ENCODE peak calls at places on chromosomes 7 and 10, in seven cellular contexts. W, X, Y, J, F, T and B are unnamed samples.

GRCh38 chr10:101018600-101019439 is 12.1 kb downstream of the PDZD7 start:
- DNase-seq in X (peak; percentile 94), T (peak; percentile 92), Y (peak; percentile 91), W (peak; percentile 86), F (peak; percentile 58), J (no peak), B (peak; percentile 58)

GRCh38 chr10:72375585-72375984 is 20.9 kb upstream of the DNAJB12 start:
- DNase-seq in Y (peak; percentile 33), X (no peak), W (no peak), T (peak; percentile 70), F (no peak), J (no peak), B (no peak)

GRCh38 chr7:37390149-37390548 is 58.5 kb downstream of the ELMO1 start:
- DNase-seq in T (no peak), W (peak; percentile 76), X (no peak), F (no peak), Y (no peak), J (no peak), B (no peak)

GRCh38 chr10:107083388-107084009 is 81.0 kb downstream of the SORCS1 start:
- DNase-seq in F (no peak), J (no peak), Y (no peak), X (no peak), T (no peak), W (no peak), B (no peak)

GRCh38 chr7:30225863-30226361 is 58.5 kb upstream of the ZNRF2 start:
- DNase-seq in W (peak; percentile 79), T (peak; percentile 67), X (peak; percentile 60), J (no peak), Y (peak; percentile 88), F (peak; percentile 53), B (peak; percentile 99)

GRCh38 chr7:16918288-16918895 is 36.6 kb upstream of the AGR3 start:
- DNase-seq in J (peak; percentile 18), F (no peak), T (no peak), X (peak; percentile 65), W (no peak), Y (no peak), B (peak; percentile 45)

GRCh38 chr7:28855538-28856217 is 102.5 kb downstream of the TRIL start:
- DNase-seq in J (peak; percentile 87), W (no peak), X (peak; percentile 64), F (no peak), T (no peak), Y (no peak), B (peak; percentile 5)

GRCh38 chr7:2087744-2088143 is 145.0 kb downstream of the MAD1L1 start:
- DNase-seq in Y (no peak), T (no peak), J (no peak), W (no peak), X (no peak), F (no peak), B (no peak)

GRCh38 chr10:60230892-60231291 is 158.8 kb downstream of the ANK3 start:
- DNase-seq in J (no peak), T (no peak), F (no peak), X (no peak), W (no peak), Y (no peak), B (no peak)

GRCh38 chr7:44772440-44772839 is 23.8 kb downstream of the ZMIZ2 start:
- DNase-seq in Y (no peak), J (no peak), F (no peak), T (no peak), X (no peak), W (no peak), B (no peak)

GRCh38 chr7:115117748-115118147 is 195.9 kb downstream of the MDFIC start:
- DNase-seq in T (no peak), X (no peak), J (no peak), Y (no peak), F (no peak), W (no peak), B (no peak)

GRCh38 chr7:67823345-67823744 is 826.7 kb downstream of the TYW1 start:
- DNase-seq in W (no peak), T (no peak), J (no peak), X (peak; percentile 53), F (no peak), Y (no peak), B (no peak)

GRCh38 chr10:59709472-59710125 is at the start of gene SLC16A9:
- DNase-seq in Y (peak; percentile 90), J (no peak), X (peak; percentile 82), W (peak; percentile 84), T (peak; percentile 64), F (peak; percentile 72), B (peak; percentile 21)

GRCh38 chr7:146654048-146654447 is 537.4 kb downstream of the CNTNAP2 start:
- DNase-seq in W (no peak), Y (no peak), J (no peak), X (no peak), T (no peak), F (no peak), B (no peak)

GRCh38 chr7:24419070-24419469 is 135.1 kb downstream of the NPY start:
- DNase-seq in J (no peak), F (no peak), Y (no peak), W (no peak), T (no peak), X (no peak), B (no peak)

GRCh38 chr10:71285180-71285545 is 33.9 kb upstream of the SLC29A3 start:
- DNase-seq in Y (no peak), W (no peak), J (no peak), X (peak; percentile 81), T (peak; percentile 75), F (no peak), B (peak; percentile 55)

GRCh38 chr10:101467286-101467770 is 113.4 kb downstream of the BTRC start:
- DNase-seq in T (no peak), Y (no peak), F (peak; percentile 21), J (peak; percentile 34), X (peak; percentile 79), W (no peak), B (peak; percentile 4)

GRCh38 chr7:98307971-98308466 is 26.5 kb downstream of the BRI3 start:
- DNase-seq in T (no peak), J (no peak), Y (no peak), X (no peak), W (peak; percentile 36), F (no peak), B (no peak)

GRCh38 chr7:65307651-65308299 is 65.9 kb upstream of the ZNF92 start:
- DNase-seq in F (peak; percentile 20), J (peak; percentile 37), W (no peak), Y (no peak), T (peak; percentile 56), X (peak; percentile 78), B (no peak)

GRCh38 chr10:103661198-103661950 is 167.9 kb downstream of the NEURL1 start:
- DNase-seq in J (peak; percentile 88), Y (peak; percentile 94), T (no peak), F (peak; percentile 97), W (peak; percentile 87), X (peak; percentile 83), B (peak; percentile 44)

GRCh38 chr10:13589316-13589715 is 2.6 kb downstream of the PRPF18 start:
- DNase-seq in F (no peak), Y (no peak), W (no peak), X (no peak), J (no peak), T (no peak), B (no peak)

GRCh38 chr7:2248984-2249694 is 7.1 kb downstream of the NUDT1 start:
- DNase-seq in J (peak; percentile 89), T (no peak), W (peak; percentile 83), F (peak; percentile 33), Y (peak; percentile 90), X (peak; percentile 41), B (peak; percentile 88)

GRCh38 chr10:48251525-48252353 is 22.8 kb downstream of the FRMPD2 start:
- DNase-seq in X (no peak), T (no peak), J (no peak), Y (peak; percentile 91), F (no peak), W (no peak), B (peak; percentile 62)

GRCh38 chr10:34539533-34540315 is 275.4 kb downstream of the PARD3 start:
- DNase-seq in T (no peak), W (no peak), Y (no peak), J (no peak), X (peak; percentile 39), F (no peak), B (no peak)

GRCh38 chr7:150403376-150404171 is 24.4 kb downstream of the ZNF775 start:
- DNase-seq in W (peak; percentile 76), X (peak; percentile 6), F (no peak), J (no peak), Y (peak; percentile 59), T (no peak), B (no peak)

GRCh38 chr10:12704488-12704887 is 297.0 kb downstream of the CCDC3 start:
- DNase-seq in T (no peak), J (no peak), W (no peak), Y (no peak), X (no peak), F (no peak), B (peak; percentile 79)

GRCh38 chr10:77417359-77417758 is 220.2 kb downstream of the KCNMA1 start:
- DNase-seq in F (no peak), J (no peak), W (no peak), T (no peak), Y (no peak), X (no peak), B (no peak)

DNA sequence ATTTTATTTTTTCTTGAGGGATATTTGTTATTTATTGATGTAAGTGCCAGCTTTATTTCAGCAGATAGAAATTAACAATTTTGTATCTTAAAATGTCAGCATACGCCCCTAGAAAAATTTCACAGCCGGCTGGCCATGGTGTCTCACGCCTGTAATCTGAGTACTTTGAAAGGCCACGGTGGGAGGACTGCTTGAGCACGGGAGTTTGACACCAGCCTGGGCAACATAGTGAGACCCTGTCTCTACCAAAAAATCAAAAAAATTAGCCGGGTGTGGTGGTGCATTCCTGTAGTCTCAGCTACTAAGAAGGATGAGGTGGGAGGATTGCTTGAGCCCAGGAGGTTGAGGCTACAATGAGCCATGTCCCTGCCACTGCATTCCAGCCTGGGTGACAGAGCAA is 14.1 kb downstream of the GTF2I start:
- DNase-seq in F (no peak), Y (no peak), T (no peak), W (no peak), J (no peak), X (no peak), B (no peak)
- H3K27ac ChIP-seq in F (no peak overlapping the region), Y (no peak overlapping the region), T (no peak overlapping the region), W (peak overlapping the region; percentile 40), J (no peak overlapping the region), X (no peak overlapping the region), B (no peak overlapping the region)

GRCh38 chr10:82150123-82150900 is 275.3 kb downstream of the NRG3 start:
- DNase-seq in T (no peak), W (no peak), F (no peak), X (peak; percentile 62), J (no peak), Y (no peak), B (peak; percentile 5)
- TF ChIP-seq CTCF in T (peak; percentile 16), W (no peak), F (no peak), X (peak; percentile 49), J (no peak), Y (no peak), B (peak; percentile 52)

GRCh38 chr7:107057474-107057833 is 12.9 kb downstream of the PRKAR2B start:
- DNase-seq in Y (no peak), X (no peak), W (no peak), J (no peak), F (no peak), T (no peak), B (no peak)
- H3K27ac ChIP-seq in Y (no peak overlapping the region), X (no peak overlapping the region), W (no peak overlapping the region), J (no peak overlapping the region), F (no peak overlapping the region), T (no peak overlapping the region), B (no peak overlapping the region)

DNA sequence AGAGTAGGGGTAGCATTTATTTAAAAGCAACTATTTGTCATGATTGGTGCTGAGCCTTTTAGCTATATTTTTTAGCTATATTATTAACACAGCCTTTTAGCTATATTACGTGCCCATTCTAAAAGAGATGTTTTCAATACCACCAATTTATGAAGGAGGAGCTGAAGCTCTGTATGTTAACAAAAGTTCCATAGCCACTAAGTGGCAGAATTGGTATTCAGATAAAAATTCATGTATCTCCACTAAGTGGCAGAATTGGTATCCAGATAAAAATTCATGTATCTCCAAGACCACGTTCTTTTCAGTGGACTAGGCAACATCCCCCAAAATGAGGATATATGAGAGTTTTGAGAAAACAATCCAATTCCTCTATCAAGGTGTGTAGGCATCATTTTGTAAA is 268.6 kb downstream of the HGF start:
- DNase-seq in J (peak; percentile 23), T (no peak), Y (no peak), X (peak; percentile 23), W (no peak), F (no peak), B (no peak)
- TF ChIP-seq CTCF in J (peak; percentile 50), T (peak; percentile 58), Y (no peak), X (peak; percentile 54), W (no peak), F (no peak), B (peak; percentile 23)